ENCODE peak calls at places on chromosome 9, in four cellular contexts. I, G, E and O are unnamed samples.
A peak's percentile ranks its signal among the peaks of the same experiment; 100 is the strongest.

GRCh38 chr9:132409828-132410528 is at the start of gene CFAP77:
- DNase-seq in I (peak; percentile 8), G (peak; percentile 24), E (no peak), O (peak; percentile 85)

GRCh38 chr9:119368179-119368578 is 1.1 kb downstream of the BRINP1 start:
- DNase-seq in I (no peak), G (no peak), E (no peak), O (no peak)

GRCh38 chr9:136004712-136005111 is 43.5 kb upstream of the UBAC1 start:
- DNase-seq in I (no peak), G (no peak), E (no peak), O (peak; percentile 86)

GRCh38 chr9:113808391-113809191 is 67.5 kb upstream of the ZNF618 start:
- DNase-seq in I (no peak), G (peak; percentile 13), E (no peak), O (no peak)

GRCh38 chr9:120424248-120424647 is 155.7 kb downstream of the CDK5RAP2 start:
- DNase-seq in I (no peak), G (no peak), E (no peak), O (no peak)

GRCh38 chr9:534886-535285 is 306.6 kb upstream of the DMRT1 start:
- DNase-seq in I (no peak), G (no peak), E (no peak), O (no peak)

GRCh38 chr9:100397867-100398266 is 29.1 kb upstream of the MSANTD3 start:
- DNase-seq in I (no peak), G (no peak), E (peak; percentile 77), O (no peak)

GRCh38 chr9:69542942-69543704 is 129.0 kb downstream of the APBA1 start:
- DNase-seq in I (peak; percentile 88), G (no peak), E (peak; percentile 64), O (peak; percentile 88)

GRCh38 chr9:96156578-96156977 is 145.4 kb downstream of the HSD17B3 start:
- DNase-seq in I (no peak), G (no peak), E (no peak), O (no peak)

GRCh38 chr9:96505316-96505991 is 55.5 kb downstream of the HABP4 start:
- DNase-seq in I (no peak), G (no peak), E (no peak), O (no peak)